ENCODE peak calls at places on chromosomes 7 and 10, in four cellular contexts. D, B, S and Q are unnamed samples.

GRCh38 chr7:99033765-99034164 is 110.1 kb downstream of the SMURF1 start:
- DNase-seq in B (no peak), S (no peak), D (no peak), Q (no peak)

GRCh38 chr10:132444877-132445351 is 47.9 kb downstream of the PWWP2B start:
- DNase-seq in S (no peak), B (no peak), D (no peak), Q (peak; percentile 49)

GRCh38 chr10:132107211-132107946 is 41.6 kb downstream of the JAKMIP3 start:
- DNase-seq in S (no peak), D (no peak), B (no peak), Q (no peak)

GRCh38 chr7:159370-160270 is 32.8 kb upstream of the FAM20C start:
- DNase-seq in B (no peak), S (no peak), D (no peak), Q (no peak)

GRCh38 chr10:112140110-112140755 is 43.3 kb downstream of the GPAM start:
- DNase-seq in B (peak; percentile 42), S (no peak), D (peak; percentile 31), Q (peak; percentile 82)

GRCh38 chr10:30818854-30819253 is 189.3 kb upstream of the LYZL2 start:
- DNase-seq in B (peak; percentile 59), D (peak; percentile 49), S (peak; percentile 25), Q (no peak)

GRCh38 chr7:34133983-34134782 is 228.8 kb downstream of the BMPER start:
- DNase-seq in B (peak; percentile 72), D (peak; percentile 22), S (no peak), Q (peak; percentile 61)

GRCh38 chr10:6037422-6037821 is 24.7 kb downstream of the IL2RA start:
- DNase-seq in S (no peak), B (no peak), D (no peak), Q (no peak)

GRCh38 chr10:18021725-18022480 is 70.2 kb downstream of the SLC39A12 start:
- DNase-seq in B (no peak), D (no peak), S (no peak), Q (no peak)

GRCh38 chr7:111053035-111053434 is 37.9 kb upstream of the LRRN3 start:
- DNase-seq in S (no peak), D (no peak), B (no peak), Q (no peak)

GRCh38 chr10:21721000-21721670 is 187.1 kb downstream of the MLLT10 start:
- DNase-seq in S (no peak), D (no peak), B (no peak), Q (no peak)